ENCODE peak calls at places on chromosomes 13 and 19, in six cellular contexts. Y, T, D, U, H and L are unnamed samples.

GRCh38 chr13:30276178-30276577 is 31.2 kb downstream of the KATNAL1 start:
- DNase-seq in Y (no peak), T (no peak), D (no peak), U (no peak), H (no peak), L (no peak)

GRCh38 chr13:71964491-71965108 is 97.6 kb upstream of the DACH1 start:
- DNase-seq in Y (no peak), T (no peak), D (no peak), U (no peak), H (no peak), L (no peak)

GRCh38 chr13:97254809-97255208 is 32.7 kb downstream of the MBNL2 start:
- DNase-seq in Y (peak), T (no peak), D (no peak), U (no peak), H (no peak), L (no peak)

GRCh38 chr13:31179241-31179640 is 17.5 kb upstream of the HSPH1 start:
- DNase-seq in Y (no peak), T (no peak), D (no peak), U (no peak), H (no peak), L (no peak)

GRCh38 chr13:84571264-84571663 is 689.0 kb upstream of the SLITRK1 start:
- DNase-seq in Y (no peak), T (no peak), D (no peak), U (no peak), H (no peak), L (no peak)

GRCh38 chr19:362154-362553 is 17.6 kb upstream of the MIER2 start:
- DNase-seq in Y (no peak), T (no peak), D (no peak), U (no peak), H (no peak), L (no peak)

GRCh38 chr19:55546822-55547614 is 1.7 kb upstream of the SBK3 start:
- DNase-seq in Y (peak), T (peak), D (peak), U (no peak), H (peak), L (peak)

GRCh38 chr19:11069451-11070009 is 19.7 kb upstream of the LDLR start:
- DNase-seq in Y (peak), T (no peak), D (no peak), U (no peak), H (no peak), L (no peak)

GRCh38 chr19:41753159-41753558 is 2.2 kb upstream of the CEACAM6 start:
- DNase-seq in Y (peak), T (peak), D (no peak), U (peak), H (peak), L (peak)

GRCh38 chr13:45362939-45363338 is 22.0 kb upstream of the TPT1 start:
- DNase-seq in Y (no peak), T (no peak), D (no peak), U (no peak), H (no peak), L (no peak)

GRCh38 chr13:96632536-96633320 is 361.5 kb downstream of the OXGR1 start:
- DNase-seq in Y (no peak), T (peak), D (no peak), U (no peak), H (peak), L (no peak)

GRCh38 chr13:109955598-109955997 is 169.2 kb upstream of the IRS2 start:
- DNase-seq in Y (peak), T (no peak), D (no peak), U (no peak), H (peak), L (peak)

GRCh38 chr13:46476174-46476573 is 76.8 kb upstream of the LRCH1 start:
- DNase-seq in Y (no peak), T (no peak), D (no peak), U (no peak), H (peak), L (no peak)

GRCh38 chr13:43195112-43195511 is 171.7 kb downstream of the DNAJC15 start:
- DNase-seq in Y (no peak), T (no peak), D (no peak), U (no peak), H (no peak), L (no peak)

GRCh38 chr19:31232220-31232619 is 117.0 kb downstream of the TSHZ3 start:
- DNase-seq in Y (no peak), T (no peak), D (no peak), U (no peak), H (no peak), L (no peak)

GRCh38 chr19:46201413-46202310 is 27.9 kb upstream of the IGFL1 start:
- DNase-seq in Y (peak), T (no peak), D (no peak), U (no peak), H (no peak), L (no peak)

GRCh38 chr13:28138756-28139470 is 568 bp downstream of the PAN3 start:
- DNase-seq in Y (peak), T (peak), D (peak), U (peak), H (peak), L (peak)

GRCh38 chr19:58056261-58056660 is 2.8 kb upstream of the ZNF135 start:
- DNase-seq in Y (no peak), T (no peak), D (no peak), U (no peak), H (no peak), L (no peak)

GRCh38 chr13:95067303-95067702 is 233.9 kb downstream of the ABCC4 start:
- DNase-seq in Y (peak), T (no peak), D (no peak), U (no peak), H (peak), L (no peak)

GRCh38 chr19:12224676-12225075 is 61.8 kb downstream of the ZNF136 start:
- DNase-seq in Y (no peak), T (no peak), D (no peak), U (no peak), H (peak), L (no peak)